ENCODE peak calls at places on chromosomes 12 and 14, in six cellular contexts. One of them, this sample, is unnamed.
A peak's percentile ranks its signal among the peaks of the same experiment; 100 is the strongest.

GRCh38 chr14:50260072-50260471 is 28.7 kb upstream of the SOS2 start:
- DNase-seq in cardiac fibroblast: no peak
- DNase-seq in GM18507: no peak
- DNase-seq in nucleus accumbens: no peak
- DNase-seq in stimulated activated CD4-positive, alpha-beta T cell treated with anti-CD3 and anti-CD28 coated beads, Interleukin-1b, Interleukin-23, amount 100 ng/mL, for 1 hour: no peak
- DNase-seq in fibroblast of lung: no peak
- DNase-seq in this sample: no peak

GRCh38 chr12:58920956-58921861 is 905 bp upstream of the LRIG3 start:
- DNase-seq in nucleus accumbens: no peak
- DNase-seq in cardiac fibroblast: no peak
- DNase-seq in stimulated activated CD4-positive, alpha-beta T cell treated with anti-CD3 and anti-CD28 coated beads, Interleukin-1b, Interleukin-23, amount 100 ng/mL, for 1 hour: no peak
- DNase-seq in GM18507: no peak
- DNase-seq in fibroblast of lung: no peak
- DNase-seq in this sample: no peak

GRCh38 chr12:120532701-120533238 is 1.4 kb upstream of the RNF10 start:
- DNase-seq in fibroblast of lung: no peak
- DNase-seq in GM18507: no peak
- DNase-seq in cardiac fibroblast: no peak
- DNase-seq in nucleus accumbens: no peak
- DNase-seq in stimulated activated CD4-positive, alpha-beta T cell treated with anti-CD3 and anti-CD28 coated beads, Interleukin-1b, Interleukin-23, amount 100 ng/mL, for 1 hour: no peak
- DNase-seq in this sample: no peak

GRCh38 chr14:90578283-90578985 is 181.6 kb downstream of the CALM1 start:
- DNase-seq in stimulated activated CD4-positive, alpha-beta T cell treated with anti-CD3 and anti-CD28 coated beads, Interleukin-1b, Interleukin-23, amount 100 ng/mL, for 1 hour: no peak
- DNase-seq in GM18507: no peak
- DNase-seq in fibroblast of lung: no peak
- DNase-seq in nucleus accumbens: no peak
- DNase-seq in cardiac fibroblast: no peak
- DNase-seq in this sample: no peak

GRCh38 chr12:105167346-105167745 is 59.8 kb downstream of the WASHC4 start:
- DNase-seq in fibroblast of lung: no peak
- DNase-seq in stimulated activated CD4-positive, alpha-beta T cell treated with anti-CD3 and anti-CD28 coated beads, Interleukin-1b, Interleukin-23, amount 100 ng/mL, for 1 hour: no peak
- DNase-seq in cardiac fibroblast: no peak
- DNase-seq in GM18507: no peak
- DNase-seq in nucleus accumbens: no peak
- DNase-seq in this sample: no peak

GRCh38 chr12:54419088-54419887 is at the start of gene ITGA5:
- DNase-seq in fibroblast of lung: peak; percentile 71
- DNase-seq in GM18507: no peak
- DNase-seq in nucleus accumbens: no peak
- DNase-seq in cardiac fibroblast: peak; percentile 79
- DNase-seq in stimulated activated CD4-positive, alpha-beta T cell treated with anti-CD3 and anti-CD28 coated beads, Interleukin-1b, Interleukin-23, amount 100 ng/mL, for 1 hour: no peak
- DNase-seq in this sample: peak; percentile 75

GRCh38 chr12:10732554-10732953 is 9.4 kb upstream of the YBX3 start:
- DNase-seq in cardiac fibroblast: no peak
- DNase-seq in nucleus accumbens: no peak
- DNase-seq in stimulated activated CD4-positive, alpha-beta T cell treated with anti-CD3 and anti-CD28 coated beads, Interleukin-1b, Interleukin-23, amount 100 ng/mL, for 1 hour: no peak
- DNase-seq in fibroblast of lung: no peak
- DNase-seq in GM18507: no peak
- DNase-seq in this sample: no peak

GRCh38 chr12:88577537-88577936 is 2.7 kb downstream of the KITLG start:
- DNase-seq in fibroblast of lung: peak; percentile 66
- DNase-seq in stimulated activated CD4-positive, alpha-beta T cell treated with anti-CD3 and anti-CD28 coated beads, Interleukin-1b, Interleukin-23, amount 100 ng/mL, for 1 hour: no peak
- DNase-seq in cardiac fibroblast: peak; percentile 54
- DNase-seq in GM18507: no peak
- DNase-seq in nucleus accumbens: no peak
- DNase-seq in this sample: peak; percentile 31

GRCh38 chr12:5910790-5911548 is 34.1 kb downstream of the ANO2 start:
- DNase-seq in nucleus accumbens: no peak
- DNase-seq in GM18507: no peak
- DNase-seq in cardiac fibroblast: no peak
- DNase-seq in fibroblast of lung: no peak
- DNase-seq in stimulated activated CD4-positive, alpha-beta T cell treated with anti-CD3 and anti-CD28 coated beads, Interleukin-1b, Interleukin-23, amount 100 ng/mL, for 1 hour: no peak
- DNase-seq in this sample: no peak

GRCh38 chr14:104887623-104888488 is 22.8 kb downstream of the CEP170B start:
- DNase-seq in cardiac fibroblast: no peak
- DNase-seq in stimulated activated CD4-positive, alpha-beta T cell treated with anti-CD3 and anti-CD28 coated beads, Interleukin-1b, Interleukin-23, amount 100 ng/mL, for 1 hour: no peak
- DNase-seq in nucleus accumbens: no peak
- DNase-seq in GM18507: no peak
- DNase-seq in fibroblast of lung: no peak
- DNase-seq in this sample: no peak

GRCh38 chr12:176321-177181 is 37.4 kb downstream of the SLC6A12 start:
- DNase-seq in cardiac fibroblast: peak; percentile 62
- DNase-seq in fibroblast of lung: peak; percentile 72
- DNase-seq in GM18507: no peak
- DNase-seq in stimulated activated CD4-positive, alpha-beta T cell treated with anti-CD3 and anti-CD28 coated beads, Interleukin-1b, Interleukin-23, amount 100 ng/mL, for 1 hour: no peak
- DNase-seq in nucleus accumbens: no peak
- DNase-seq in this sample: no peak

GRCh38 chr12:112282920-112283319 is 99.3 kb downstream of the HECTD4 start:
- DNase-seq in cardiac fibroblast: no peak
- DNase-seq in fibroblast of lung: no peak
- DNase-seq in stimulated activated CD4-positive, alpha-beta T cell treated with anti-CD3 and anti-CD28 coated beads, Interleukin-1b, Interleukin-23, amount 100 ng/mL, for 1 hour: no peak
- DNase-seq in nucleus accumbens: no peak
- DNase-seq in GM18507: no peak
- DNase-seq in this sample: no peak

GRCh38 chr12:116177017-116177416 is 100.5 kb downstream of the MED13L start:
- DNase-seq in stimulated activated CD4-positive, alpha-beta T cell treated with anti-CD3 and anti-CD28 coated beads, Interleukin-1b, Interleukin-23, amount 100 ng/mL, for 1 hour: no peak
- DNase-seq in fibroblast of lung: no peak
- DNase-seq in nucleus accumbens: no peak
- DNase-seq in GM18507: no peak
- DNase-seq in cardiac fibroblast: no peak
- DNase-seq in this sample: no peak

GRCh38 chr12:8678661-8679111 is 16.1 kb upstream of the MFAP5 start:
- DNase-seq in GM18507: no peak
- DNase-seq in cardiac fibroblast: no peak
- DNase-seq in stimulated activated CD4-positive, alpha-beta T cell treated with anti-CD3 and anti-CD28 coated beads, Interleukin-1b, Interleukin-23, amount 100 ng/mL, for 1 hour: no peak
- DNase-seq in fibroblast of lung: peak; percentile 94
- DNase-seq in nucleus accumbens: no peak
- DNase-seq in this sample: no peak

GRCh38 chr12:131928080-131928764 is 854 bp upstream of the PUS1 start:
- DNase-seq in nucleus accumbens: no peak
- DNase-seq in fibroblast of lung: peak; percentile 10
- DNase-seq in stimulated activated CD4-positive, alpha-beta T cell treated with anti-CD3 and anti-CD28 coated beads, Interleukin-1b, Interleukin-23, amount 100 ng/mL, for 1 hour: no peak
- DNase-seq in cardiac fibroblast: peak; percentile 26
- DNase-seq in GM18507: no peak
- DNase-seq in this sample: no peak

GRCh38 chr12:6225630-6226001 is 25.4 kb downstream of the CD9 start:
- DNase-seq in cardiac fibroblast: peak; percentile 40
- DNase-seq in nucleus accumbens: no peak
- DNase-seq in stimulated activated CD4-positive, alpha-beta T cell treated with anti-CD3 and anti-CD28 coated beads, Interleukin-1b, Interleukin-23, amount 100 ng/mL, for 1 hour: no peak
- DNase-seq in fibroblast of lung: peak; percentile 59
- DNase-seq in GM18507: no peak
- DNase-seq in this sample: no peak